ENCODE peak calls at places on chromosome X, in four cellular contexts. M is activated gamma-delta T cell treated with anti-CD3 and anti-CD28 coated beads, Interleukin-2, amount 50 U/mL, for 16 hours; C is HTR-8/SVneo; Q is T-helper 2 cell treated with Interferon-gamma antibody and Interleukin-4, amounts not matched to agents 5 μg/mL and 100 μg/mL, for 36 hours. X is an unnamed sample.

GRCh38 chrX:24229967-24230366 is 80.4 kb downstream of the ZFX start:
- DNase-seq in M (no peak), C (no peak), Q (no peak), X (no peak)

GRCh38 chrX:13059676-13060499 is 15.5 kb upstream of the FAM9C start:
- DNase-seq in M (no peak), C (peak), Q (no peak), X (no peak)

GRCh38 chrX:44012484-44013096 is 39.4 kb upstream of the NDP start:
- DNase-seq in M (peak), C (peak), Q (peak), X (no peak)

GRCh38 chrX:85159644-85160043 is 83.9 kb downstream of the SATL1 start:
- DNase-seq in M (no peak), C (no peak), Q (no peak), X (no peak)

GRCh38 chrX:120036704-120037103 is 40.8 kb downstream of the RHOXF2B start:
- DNase-seq in M (no peak), C (no peak), Q (no peak), X (no peak)

GRCh38 chrX:37958493-37959211 is 47.7 kb upstream of the SYTL5 start:
- DNase-seq in M (no peak), C (no peak), Q (no peak), X (no peak)

GRCh38 chrX:63764946-63765345 is 20.1 kb downstream of the ARHGEF9 start:
- DNase-seq in M (no peak), C (no peak), Q (no peak), X (no peak)

GRCh38 chrX:101191217-101191750 is 28.3 kb upstream of the DRP2 start:
- DNase-seq in M (no peak), C (no peak), Q (no peak), X (peak)

GRCh38 chrX:150482537-150483217 is 85.7 kb upstream of the MTM1 start:
- DNase-seq in M (peak), C (peak), Q (peak), X (peak)

GRCh38 chrX:17802756-17803155 is 58.3 kb downstream of the RAI2 start:
- DNase-seq in M (no peak), C (no peak), Q (no peak), X (no peak)

GRCh38 chrX:40878821-40879571 is 143.7 kb upstream of the MED14 start:
- DNase-seq in M (no peak), C (no peak), Q (no peak), X (no peak)

GRCh38 chrX:34848281-34848680 is 94.3 kb upstream of the FAM47B start:
- DNase-seq in M (no peak), C (no peak), Q (no peak), X (no peak)

GRCh38 chrX:143634373-143634685 is 1.6 kb downstream of the SLITRK4 start:
- DNase-seq in M (no peak), C (no peak), Q (no peak), X (peak)

GRCh38 chrX:74506310-74507115 is 85.2 kb downstream of the SLC16A2 start:
- DNase-seq in M (no peak), C (no peak), Q (no peak), X (no peak)

GRCh38 chrX:134971926-134972325 is 18.9 kb upstream of the SMIM10 start:
- DNase-seq in M (no peak), C (no peak), Q (no peak), X (no peak)

GRCh38 chrX:108122748-108123147 is 31.2 kb downstream of the ATG4A start:
- DNase-seq in M (no peak), C (no peak), Q (no peak), X (no peak)

GRCh38 chrX:30910124-30910860 is 21.2 kb upstream of the TAB3 start:
- DNase-seq in M (no peak), C (no peak), Q (peak), X (no peak)

GRCh38 chrX:109472939-109473713 is 8.8 kb downstream of the GUCY2F start:
- DNase-seq in M (no peak), C (no peak), Q (no peak), X (no peak)

X was measured in pancreas.